ENCODE peak calls at places on chromosomes 6 and 20, in six cellular contexts. B, L, K, G, D and A are unnamed samples.

GRCh38 chr6:36674942-36675341 is 3.6 kb upstream of the CDKN1A start:
- DNase-seq in B (no peak), L (no peak), K (no peak), G (no peak), D (no peak), A (no peak)

GRCh38 chr6:129785081-129785755 is 75.2 kb upstream of the ARHGAP18 start:
- DNase-seq in B (no peak), L (no peak), K (no peak), G (no peak), D (no peak), A (no peak)

GRCh38 chr6:37742401-37742760 is 44.7 kb upstream of the MDGA1 start:
- DNase-seq in B (no peak), L (no peak), K (no peak), G (no peak), D (no peak), A (no peak)

GRCh38 chr6:129672883-129673631 is 36.9 kb downstream of the ARHGAP18 start:
- DNase-seq in B (peak), L (no peak), K (peak), G (no peak), D (no peak), A (no peak)

GRCh38 chr6:36506617-36507016 is 40.7 kb downstream of the STK38 start:
- DNase-seq in B (no peak), L (no peak), K (peak), G (no peak), D (no peak), A (no peak)

GRCh38 chr20:2812189-2812588 is 2.6 kb upstream of the C20orf141 start:
- DNase-seq in B (no peak), L (no peak), K (no peak), G (no peak), D (no peak), A (no peak)

GRCh38 chr6:154791561-154792317 is 58.5 kb downstream of the SCAF8 start:
- DNase-seq in B (no peak), L (no peak), K (no peak), G (no peak), D (no peak), A (no peak)

GRCh38 chr6:159404296-159404695 is 235.1 kb downstream of the FNDC1 start:
- DNase-seq in B (no peak), L (no peak), K (no peak), G (no peak), D (no peak), A (no peak)

GRCh38 chr6:92706976-92707375 is 712.4 kb downstream of the EPHA7 start:
- DNase-seq in B (no peak), L (no peak), K (no peak), G (no peak), D (no peak), A (no peak)

GRCh38 chr20:10469599-10469998 is 34.5 kb downstream of the SLX4IP start:
- DNase-seq in B (no peak), L (no peak), K (peak), G (peak), D (peak), A (no peak)

GRCh38 chr20:37407117-37407566 is 61.2 kb downstream of the SRC start:
- DNase-seq in B (no peak), L (no peak), K (no peak), G (no peak), D (no peak), A (no peak)

GRCh38 chr20:60101201-60101893 is 143.1 kb downstream of the CDH26 start:
- DNase-seq in B (no peak), L (no peak), K (no peak), G (no peak), D (no peak), A (no peak)

GRCh38 chr6:52352239-52353008 is 9.5 kb upstream of the PAQR8 start:
- DNase-seq in B (peak), L (no peak), K (peak), G (peak), D (no peak), A (no peak)
- TF ChIP-seq POLR2AphosphoS5 in B (no peak), L (no peak), K (no peak), G (no peak), D (no peak), A (no peak)

GRCh38 chr6:15453186-15453585 is 207.3 kb downstream of the JARID2 start:
- DNase-seq in B (no peak), L (no peak), K (no peak), G (no peak), D (no peak), A (no peak)

GRCh38 chr6:15457903-15458530 is 204.8 kb downstream of the DTNBP1 start:
- DNase-seq in B (peak), L (no peak), K (no peak), G (no peak), D (no peak), A (no peak)

GRCh38 chr6:15453622-15454021 is 207.8 kb downstream of the JARID2 start:
- DNase-seq in B (no peak), L (no peak), K (no peak), G (no peak), D (no peak), A (no peak)

GRCh38 chr6:15457121-15457646 is 205.6 kb downstream of the DTNBP1 start:
- DNase-seq in B (no peak), L (no peak), K (no peak), G (no peak), D (no peak), A (no peak)

GRCh38 chr6:15456422-15456821 is 206.4 kb downstream of the DTNBP1 start:
- DNase-seq in B (no peak), L (no peak), K (no peak), G (no peak), D (no peak), A (no peak)
- TF ChIP-seq TAF1 in B (no peak), L (no peak), K (no peak), G (no peak), D (no peak), A (no peak)

GRCh38 chr20:44295995-44296394 is 15.0 kb downstream of the FITM2 start:
- DNase-seq in B (no peak), L (no peak), K (no peak), G (no peak), D (no peak), A (no peak)
- TF ChIP-seq POLR2AphosphoS5 in B (no peak), L (no peak), K (no peak), G (no peak), D (no peak), A (no peak)

DNA sequence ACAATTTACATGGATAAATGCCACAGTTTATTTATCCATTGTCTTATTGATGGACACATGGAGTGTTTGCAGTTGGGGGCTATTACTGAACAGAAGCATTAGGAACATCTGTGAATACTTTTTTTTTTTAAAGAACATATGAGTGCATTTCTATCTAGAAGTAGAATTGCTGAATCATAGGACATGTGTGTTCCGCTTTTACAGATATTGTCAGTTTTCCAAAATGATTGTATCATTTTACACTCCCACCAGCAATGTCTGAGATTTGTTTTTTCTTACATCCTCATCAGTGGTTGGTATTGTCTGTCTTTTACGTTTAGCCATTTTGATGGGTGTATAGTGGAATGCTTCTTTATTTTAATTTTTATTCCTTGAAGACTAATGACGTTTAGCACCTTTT is 42.0 kb upstream of the ASIP start:
- DNase-seq in B (no peak), L (no peak), K (no peak), G (no peak), D (no peak), A (no peak)
- TF ChIP-seq TAF1 in B (no peak), L (no peak), K (no peak), G (no peak), D (no peak), A (no peak)

DNA sequence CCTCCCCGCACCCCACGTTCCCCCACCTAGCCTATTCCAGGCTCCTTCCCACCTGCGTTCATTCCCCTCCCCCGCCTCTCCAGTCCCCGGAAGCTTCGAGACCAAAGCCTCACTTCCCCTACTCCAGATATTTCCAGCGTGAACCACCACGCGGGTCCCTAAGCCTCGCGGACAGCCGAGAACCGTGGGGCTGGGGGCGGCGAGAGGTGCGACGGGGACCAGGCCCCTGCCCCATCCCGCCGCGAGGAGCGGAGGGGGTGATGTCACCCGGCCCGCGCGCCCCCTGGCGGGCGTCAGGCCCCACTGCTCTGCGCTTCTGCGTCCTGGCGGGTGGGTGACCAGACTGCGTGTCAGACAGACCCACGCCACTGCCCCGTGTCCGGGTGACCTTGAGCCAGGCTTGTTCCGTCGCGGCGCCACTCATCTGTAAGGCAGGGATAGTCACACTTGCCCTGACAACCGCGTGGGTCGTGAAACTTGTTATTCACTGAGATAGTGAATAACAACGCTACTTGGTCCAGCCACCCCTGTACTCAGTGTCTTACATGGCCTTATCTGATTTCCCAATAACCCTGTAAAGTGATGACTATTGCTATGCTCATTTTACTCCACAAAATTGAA is 9.0 kb upstream of the HSP90AB1 start:
- DNase-seq in B (no peak), L (peak), K (peak), G (peak), D (no peak), A (peak)
- TF ChIP-seq POLR2AphosphoS5 in B (no peak), L (no peak), K (peak), G (peak), D (peak), A (no peak)

DNA sequence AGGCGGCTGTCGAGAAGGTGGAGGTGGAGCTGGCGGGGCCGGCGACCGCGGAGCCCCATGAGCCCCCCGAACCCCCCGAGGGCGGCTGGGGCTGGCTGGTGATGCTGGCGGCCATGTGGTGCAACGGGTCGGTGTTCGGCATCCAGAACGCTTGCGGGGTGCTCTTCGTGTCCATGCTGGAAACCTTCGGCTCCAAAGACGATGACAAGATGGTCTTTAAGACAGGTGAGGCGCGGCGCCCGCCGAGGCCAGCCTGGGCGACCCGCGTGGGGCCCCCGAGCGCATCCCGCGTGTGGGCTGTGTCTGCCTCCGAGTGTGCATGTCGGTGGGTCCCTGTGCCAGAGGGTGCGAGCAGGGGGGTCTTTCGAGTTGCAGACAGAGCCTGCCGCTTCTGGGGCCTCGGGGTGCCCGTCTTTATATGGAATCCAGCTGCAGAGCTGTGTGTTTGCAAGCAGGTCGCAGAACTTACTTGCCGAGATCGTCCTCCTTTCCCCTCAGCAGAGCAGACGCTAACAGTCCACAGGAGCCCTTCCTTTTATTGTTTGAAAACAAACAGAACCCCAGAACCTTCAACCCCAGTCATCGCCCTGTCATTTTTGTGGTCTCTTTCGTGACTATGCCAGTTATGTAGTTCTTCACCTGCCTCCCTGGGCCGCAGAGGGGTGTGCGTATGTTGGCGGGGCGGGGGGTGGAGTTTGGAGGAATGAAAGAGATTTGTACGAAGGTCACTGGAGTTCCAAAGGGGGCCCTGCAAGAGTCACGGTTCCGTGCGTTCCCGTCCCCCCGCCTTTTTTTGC is 766 bp downstream of the SLC16A10 start:
- DNase-seq in B (no peak), L (no peak), K (peak), G (no peak), D (no peak), A (no peak)
- TF ChIP-seq TAF1 in B (no peak), L (no peak), K (no peak), G (no peak), D (peak), A (no peak)

DNA sequence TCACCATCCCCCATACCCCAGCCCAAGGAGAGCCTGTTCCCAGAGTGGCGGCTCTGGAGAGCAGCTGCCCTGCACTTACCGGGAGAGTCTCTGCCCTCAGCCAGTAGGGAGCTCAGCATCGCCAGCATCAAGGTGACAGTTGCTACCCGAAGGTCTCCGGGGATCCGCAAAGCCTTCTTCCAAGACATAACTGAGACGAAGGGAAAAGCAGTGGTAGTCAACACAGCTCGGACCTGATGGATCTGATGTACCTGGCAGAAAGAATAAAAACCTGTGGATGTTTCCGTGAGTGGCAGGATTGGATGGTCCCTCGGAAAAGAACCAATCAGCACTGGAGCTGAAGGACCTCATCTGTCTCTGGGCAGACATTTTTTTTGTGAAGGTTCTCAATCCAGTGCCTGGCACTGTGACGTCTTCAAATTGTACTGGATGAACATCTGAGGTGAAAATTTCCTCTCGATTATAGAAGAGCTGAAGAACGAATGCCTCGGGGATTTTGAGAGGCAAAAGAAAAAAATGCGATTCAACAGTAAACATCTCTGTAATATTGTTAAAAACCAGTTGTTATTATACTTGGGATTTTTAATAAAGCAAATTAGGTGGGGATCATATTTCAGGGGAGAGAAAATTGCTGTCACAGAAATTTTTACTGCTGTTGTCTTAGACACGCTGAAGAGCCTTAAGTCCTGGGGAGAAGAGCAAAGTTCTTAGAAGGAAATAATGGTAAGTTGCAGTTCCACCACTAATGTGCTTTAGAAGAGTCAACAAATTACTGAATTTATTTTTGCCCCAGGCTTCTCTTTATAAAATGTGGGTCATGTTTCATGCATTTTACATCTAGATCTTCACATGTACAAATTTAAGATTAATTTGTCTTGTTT is at the start of gene HLA-DQB1:
- DNase-seq in B (peak), L (peak), K (peak), G (no peak), D (no peak), A (peak)
- TF ChIP-seq POLR2AphosphoS5 in B (peak), L (peak), K (no peak), G (no peak), D (no peak), A (peak)

DNA sequence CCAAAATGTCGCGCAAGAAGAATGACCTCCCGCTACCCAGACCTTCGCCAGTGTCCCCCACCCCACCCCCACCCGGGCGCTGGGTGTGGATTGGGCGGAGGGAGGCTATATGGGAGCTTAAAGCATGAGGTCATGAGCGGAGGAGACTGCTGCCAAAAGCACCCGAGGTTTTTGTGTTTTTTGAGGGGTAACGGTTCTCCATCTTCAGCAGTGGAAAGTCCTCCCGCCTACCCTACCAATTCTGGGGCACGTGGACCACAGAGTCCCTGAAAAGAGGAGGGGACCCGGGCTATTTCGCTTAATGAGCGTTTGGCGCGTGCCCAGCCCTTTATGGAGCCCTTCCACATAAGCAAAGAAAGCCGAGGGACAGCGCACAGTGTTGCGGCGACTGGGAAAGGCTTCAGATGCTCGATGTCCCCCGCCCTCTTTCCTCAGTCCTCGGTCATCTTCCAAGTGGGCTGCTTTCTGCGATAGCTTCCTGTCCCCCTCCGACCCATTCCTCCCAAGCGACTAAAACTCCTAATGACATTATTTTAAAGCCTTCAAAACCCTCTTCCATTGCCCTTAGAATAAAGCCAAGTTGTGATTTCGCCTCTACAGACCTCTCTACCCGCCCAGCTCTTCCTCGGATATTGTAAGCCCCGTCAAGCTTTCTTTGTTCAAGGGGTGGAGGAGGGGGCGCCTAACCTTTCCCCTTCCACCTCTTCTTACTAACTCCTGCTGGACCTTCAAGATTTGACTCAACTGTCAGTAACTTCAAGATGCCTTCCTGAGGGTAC is 2.1 kb upstream of the TRERF1 start:
- DNase-seq in B (no peak), L (no peak), K (no peak), G (peak), D (no peak), A (no peak)
- TF ChIP-seq TAF1 in B (no peak), L (no peak), K (no peak), G (no peak), D (peak), A (no peak)

GRCh38 chr6:14252271-14252850 is 134.8 kb downstream of the CD83 start:
- DNase-seq in B (no peak), L (no peak), K (no peak), G (no peak), D (no peak), A (no peak)

GRCh38 chr6:14254505-14254904 is 136.9 kb downstream of the CD83 start:
- DNase-seq in B (peak), L (peak), K (no peak), G (no peak), D (no peak), A (no peak)

GRCh38 chr6:14255916-14256315 is 138.3 kb downstream of the CD83 start:
- DNase-seq in B (no peak), L (no peak), K (no peak), G (no peak), D (no peak), A (no peak)

GRCh38 chr6:14246876-14247275 is 129.3 kb downstream of the CD83 start:
- DNase-seq in B (no peak), L (no peak), K (no peak), G (no peak), D (no peak), A (no peak)

GRCh38 chr6:14250573-14250972 is 133.0 kb downstream of the CD83 start:
- DNase-seq in B (no peak), L (no peak), K (no peak), G (no peak), D (no peak), A (no peak)
- TF ChIP-seq POLR2AphosphoS5 in B (no peak), L (no peak), K (no peak), G (no peak), D (no peak), A (no peak)